ENCODE peak calls at places on chromosomes 13 and 19, in ten cellular contexts. H is brain microvascular endothelial cell, U is upper lobe of right lung, S is Caco-2, D is PC-3, M is choroid plexus epithelial cell, G is thoracic aorta, Q is fibroblast of lung, B is heart right ventricle, W is RWPE2. F is an unnamed sample.

GRCh38 chr19:35986664-35987570 is 8.1 kb upstream of the SDHAF1 start:
- DNase-seq in H (no peak), U (no peak), S (peak; percentile 46), D (no peak), M (no peak), G (no peak), Q (no peak), B (peak; percentile 12), W (no peak), F (peak; percentile 41)

GRCh38 chr19:30376826-30377425 is 4.7 kb downstream of the ZNF536 start:
- DNase-seq in H (no peak), U (no peak), S (no peak), D (no peak), M (no peak), G (no peak), Q (no peak), B (no peak), W (no peak), F (no peak)

GRCh38 chr19:48770223-48770622 is 14.9 kb downstream of the FGF21 start:
- DNase-seq in H (peak; percentile 42), U (no peak), S (no peak), D (no peak), M (peak; percentile 82), G (no peak), Q (peak; percentile 91), B (no peak), W (no peak), F (peak; percentile 36)

GRCh38 chr13:113109151-113110047 is 3.8 kb downstream of the F7 start:
- DNase-seq in H (no peak), U (peak; percentile 56), S (no peak), D (no peak), M (no peak), G (no peak), Q (no peak), B (no peak), W (peak; percentile 61), F (no peak)

GRCh38 chr19:10872551-10873107 is 1.3 kb downstream of the CARM1 start:
- DNase-seq in H (no peak), U (no peak), S (no peak), D (peak; percentile 19), M (no peak), G (no peak), Q (no peak), B (no peak), W (no peak), F (no peak)

GRCh38 chr13:59531571-59532091 is 632.1 kb downstream of the DIAPH3 start:
- DNase-seq in H (peak; percentile 71), U (peak; percentile 70), S (no peak), D (peak; percentile 77), M (peak; percentile 85), G (peak; percentile 16), Q (peak; percentile 87), B (peak; percentile 92), W (peak; percentile 83), F (peak; percentile 31)

GRCh38 chr13:27461940-27462584 is 11.7 kb upstream of the MTIF3 start:
- DNase-seq in H (no peak), U (no peak), S (no peak), D (no peak), M (no peak), G (no peak), Q (no peak), B (no peak), W (no peak), F (no peak)

GRCh38 chr19:6393982-6394412 is 1.0 kb upstream of the GTF2F1 start:
- DNase-seq in H (no peak), U (no peak), S (no peak), D (no peak), M (no peak), G (no peak), Q (no peak), B (no peak), W (no peak), F (no peak)

GRCh38 chr13:32426981-32427851 is 714 bp downstream of the N4BP2L1 start:
- DNase-seq in H (no peak), U (peak; percentile 84), S (peak; percentile 58), D (no peak), M (peak; percentile 19), G (no peak), Q (peak; percentile 35), B (peak; percentile 31), W (no peak), F (peak; percentile 48)

GRCh38 chr19:2703077-2703437 is 563 bp upstream of the GNG7 start:
- DNase-seq in H (no peak), U (no peak), S (no peak), D (no peak), M (no peak), G (no peak), Q (no peak), B (no peak), W (no peak), F (no peak)

GRCh38 chr19:12789098-12789903 is 2.0 kb upstream of the JUNB start:
- DNase-seq in H (no peak), U (no peak), S (no peak), D (peak; percentile 25), M (peak; percentile 50), G (no peak), Q (no peak), B (peak; percentile 37), W (no peak), F (peak; percentile 49)

GRCh38 chr19:38949580-38950367 is 19.0 kb downstream of the MRPS12 start:
- DNase-seq in H (peak; percentile 92), U (peak; percentile 95), S (peak; percentile 37), D (peak; percentile 20), M (peak; percentile 91), G (peak; percentile 52), Q (peak; percentile 82), B (peak; percentile 87), W (peak; percentile 84), F (peak; percentile 86)

GRCh38 chr13:47135800-47136658 is 239.2 kb upstream of the HTR2A start:
- DNase-seq in H (no peak), U (no peak), S (no peak), D (no peak), M (no peak), G (no peak), Q (no peak), B (no peak), W (no peak), F (no peak)

GRCh38 chr19:8161135-8161646 is 11.8 kb upstream of the FBN3 start:
- DNase-seq in H (peak; percentile 12), U (no peak), S (peak; percentile 41), D (peak; percentile 76), M (peak; percentile 23), G (no peak), Q (peak; percentile 18), B (no peak), W (no peak), F (no peak)

GRCh38 chr13:46386426-46386995 is 541 bp downstream of the RUBCNL start:
- DNase-seq in H (no peak), U (no peak), S (no peak), D (no peak), M (no peak), G (no peak), Q (no peak), B (no peak), W (no peak), F (no peak)

GRCh38 chr13:81760316-81760715 is 1419.4 kb upstream of the SPRY2 start:
- DNase-seq in H (no peak), U (no peak), S (no peak), D (peak; percentile 35), M (peak; percentile 12), G (no peak), Q (no peak), B (no peak), W (no peak), F (no peak)

GRCh38 chr13:22154041-22154440 is 483.2 kb downstream of the FGF9 start:
- DNase-seq in H (no peak), U (no peak), S (no peak), D (no peak), M (no peak), G (no peak), Q (no peak), B (no peak), W (no peak), F (no peak)
- TF ChIP-seq CTCF in H (no peak), U (no peak), S (peak; percentile 4), D (no peak), M (no peak), G (no peak), Q (no peak), B (no peak), W (no peak), F (no peak)

GRCh38 chr13:37068962-37069361 is 9.5 kb upstream of the SUPT20H start:
- DNase-seq in H (no peak), U (no peak), S (no peak), D (peak; percentile 25), M (peak; percentile 55), G (no peak), Q (peak; percentile 12), B (no peak), W (no peak), F (peak; percentile 37)
- H3K4me3 ChIP-seq in H (no peak overlapping the region), U (no peak overlapping the region), S (no peak overlapping the region), D (no peak overlapping the region), M (no peak overlapping the region), G (no peak overlapping the region), Q (no peak overlapping the region), B (no peak overlapping the region), W (no peak overlapping the region), F (no peak overlapping the region)

DNA sequence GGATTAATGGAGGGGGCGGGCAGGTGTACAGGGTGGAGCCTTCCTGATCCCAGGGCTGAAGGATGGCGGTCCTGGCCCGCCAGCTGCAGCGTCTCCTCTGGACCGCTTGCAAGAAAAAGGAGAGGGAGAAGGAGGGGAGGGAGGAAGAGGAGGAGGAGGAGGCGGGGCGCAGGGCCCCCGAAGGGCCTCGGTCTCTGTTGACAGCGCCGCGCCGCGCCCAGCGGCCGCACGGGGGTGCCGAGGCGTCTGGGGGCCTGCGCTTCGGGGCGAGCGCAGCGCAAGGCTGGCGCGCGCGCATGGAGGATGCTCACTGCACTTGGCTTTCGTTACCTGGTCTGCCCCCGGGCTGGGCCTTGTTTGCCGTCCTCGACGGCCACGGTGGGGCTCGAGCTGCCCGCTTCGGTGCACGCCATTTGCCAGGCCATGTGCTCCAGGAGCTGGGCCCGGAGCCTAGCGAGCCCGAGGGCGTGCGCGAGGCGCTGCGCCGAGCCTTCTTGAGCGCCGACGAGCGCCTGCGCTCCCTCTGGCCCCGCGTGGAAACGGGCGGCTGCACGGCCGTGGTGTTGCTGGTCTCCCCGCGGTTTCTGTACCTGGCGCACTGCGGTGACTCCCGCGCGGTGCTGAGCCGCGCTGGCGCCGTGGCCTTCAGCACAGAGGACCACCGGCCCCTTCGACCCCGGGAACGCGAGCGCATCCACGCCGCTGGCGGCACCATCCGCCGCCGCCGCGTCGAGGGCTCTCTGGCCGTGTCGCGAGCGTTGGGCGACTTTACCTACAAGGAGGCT is at the start of gene PPM1N:
- DNase-seq in H (no peak), U (peak; percentile 72), S (no peak), D (peak; percentile 16), M (no peak), G (no peak), Q (no peak), B (no peak), W (no peak), F (no peak)
- TF ChIP-seq CTCF in H (no peak), U (peak; percentile 9), S (no peak), D (peak; percentile 12), M (no peak), G (no peak), Q (no peak), B (peak; percentile 28), W (peak; percentile 20), F (no peak)

DNA sequence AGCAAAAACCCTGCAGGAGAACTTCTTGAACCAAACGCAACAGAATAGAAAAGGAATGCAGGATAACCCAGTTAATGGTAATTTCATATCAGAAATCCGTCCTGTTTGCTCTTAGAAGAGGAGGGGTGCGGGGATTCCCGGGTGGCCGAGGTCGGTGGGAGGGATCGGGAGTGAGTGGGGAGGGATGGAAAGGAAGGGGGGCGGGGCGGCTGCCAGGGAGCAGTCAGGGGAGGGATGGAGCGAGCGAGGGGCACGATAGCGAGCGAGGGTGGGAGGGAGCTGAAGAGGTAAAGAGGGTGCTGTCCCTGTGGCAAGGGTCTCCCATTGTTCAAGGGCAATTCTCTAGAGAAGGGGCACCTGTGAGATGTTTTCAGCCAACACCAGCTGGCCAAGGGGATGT is 26.5 kb downstream of the CD177 start:
- DNase-seq in H (no peak), U (no peak), S (no peak), D (no peak), M (no peak), G (no peak), Q (no peak), B (no peak), W (no peak), F (no peak)
- H3K4me3 ChIP-seq in H (no peak overlapping the region), U (no peak overlapping the region), S (no peak overlapping the region), D (no peak overlapping the region), M (no peak overlapping the region), G (no peak overlapping the region), Q (no peak overlapping the region), B (no peak overlapping the region), W (no peak overlapping the region), F (no peak overlapping the region)

F was measured in foreskin fibroblast.